ENCODE peak calls at places on chromosome X, in eight cellular contexts. Q, C, H, Z, E, U, D and A are unnamed samples.

GRCh38 chrX:19343085-19343461 is 654 bp upstream of the PDHA1 start:
- DNase-seq in Q (no peak), C (no peak), H (no peak), Z (no peak), E (no peak), U (no peak), D (no peak), A (no peak)

GRCh38 chrX:112774142-112774541 is 66.5 kb downstream of the AMOT start:
- DNase-seq in Q (no peak), C (no peak), H (no peak), Z (no peak), E (no peak), U (no peak), D (no peak), A (no peak)

GRCh38 chrX:119459181-119459580 is 9.1 kb upstream of the SLC25A5 start:
- DNase-seq in Q (peak), C (no peak), H (no peak), Z (no peak), E (no peak), U (no peak), D (no peak), A (no peak)

GRCh38 chrX:8784162-8784561 is 17.0 kb downstream of the FAM9A start:
- DNase-seq in Q (no peak), C (no peak), H (no peak), Z (no peak), E (no peak), U (no peak), D (no peak), A (no peak)

GRCh38 chrX:24859211-24859841 is 156.4 kb downstream of the ARX start:
- DNase-seq in Q (no peak), C (no peak), H (no peak), Z (no peak), E (no peak), U (no peak), D (no peak), A (no peak)

GRCh38 chrX:155048997-155049619 is 21.8 kb downstream of the CMC4 start:
- DNase-seq in Q (peak), C (peak), H (no peak), Z (no peak), E (peak), U (peak), D (no peak), A (peak)

GRCh38 chrX:154049209-154050112 is 29.8 kb upstream of the IRAK1 start:
- DNase-seq in Q (no peak), C (no peak), H (no peak), Z (no peak), E (no peak), U (no peak), D (no peak), A (no peak)

GRCh38 chrX:155216940-155217450 is 735 bp downstream of the VBP1 start:
- DNase-seq in Q (peak), C (no peak), H (no peak), Z (no peak), E (peak), U (no peak), D (no peak), A (no peak)

GRCh38 chrX:38166478-38167083 is 54.1 kb downstream of the SRPX start:
- DNase-seq in Q (peak), C (no peak), H (no peak), Z (no peak), E (peak), U (no peak), D (no peak), A (no peak)

GRCh38 chrX:77087529-77088169 is 359.5 kb upstream of the FGF16 start:
- DNase-seq in Q (peak), C (no peak), H (no peak), Z (no peak), E (no peak), U (no peak), D (peak), A (no peak)

GRCh38 chrX:1481636-1482529 is 29.2 kb upstream of the ASMTL start:
- DNase-seq in Q (peak), C (peak), H (peak), Z (peak), E (peak), U (peak), D (peak), A (peak)

GRCh38 chrX:23821847-23822246 is 38.9 kb downstream of the SAT1 start:
- DNase-seq in Q (no peak), C (no peak), H (no peak), Z (no peak), E (no peak), U (no peak), D (no peak), A (no peak)

GRCh38 chrX:9310596-9310995 is 154.3 kb upstream of the TBL1X start:
- DNase-seq in Q (peak), C (no peak), H (no peak), Z (no peak), E (no peak), U (no peak), D (no peak), A (no peak)

GRCh38 chrX:129755779-129756650 is 17.2 kb downstream of the XPNPEP2 start:
- DNase-seq in Q (no peak), C (peak), H (no peak), Z (no peak), E (peak), U (no peak), D (no peak), A (no peak)

GRCh38 chrX:85391879-85392238 is 12.4 kb upstream of the POF1B start:
- DNase-seq in Q (no peak), C (no peak), H (no peak), Z (no peak), E (no peak), U (no peak), D (no peak), A (no peak)

GRCh38 chrX:101759000-101759399 is 99.3 kb upstream of the ARMCX2 start:
- DNase-seq in Q (peak), C (no peak), H (no peak), Z (no peak), E (peak), U (no peak), D (no peak), A (no peak)

GRCh38 chrX:77431227-77431626 is 16.0 kb upstream of the FGF16 start:
- DNase-seq in Q (peak), C (no peak), H (no peak), Z (no peak), E (peak), U (no peak), D (peak), A (no peak)

GRCh38 chrX:7252013-7252610 is 104.2 kb upstream of the PUDP start:
- DNase-seq in Q (no peak), C (no peak), H (no peak), Z (peak), E (no peak), U (no peak), D (no peak), A (no peak)

GRCh38 chrX:10235851-10236250 is 79.1 kb downstream of the CLCN4 start:
- DNase-seq in Q (peak), C (no peak), H (no peak), Z (no peak), E (no peak), U (no peak), D (no peak), A (no peak)

GRCh38 chrX:103210056-103210455 is 4.9 kb upstream of the BEX4 start:
- DNase-seq in Q (no peak), C (no peak), H (no peak), Z (no peak), E (no peak), U (no peak), D (no peak), A (no peak)

GRCh38 chrX:9378980-9379696 is 85.7 kb upstream of the TBL1X start:
- DNase-seq in Q (peak), C (no peak), H (no peak), Z (no peak), E (no peak), U (no peak), D (no peak), A (no peak)

DNA sequence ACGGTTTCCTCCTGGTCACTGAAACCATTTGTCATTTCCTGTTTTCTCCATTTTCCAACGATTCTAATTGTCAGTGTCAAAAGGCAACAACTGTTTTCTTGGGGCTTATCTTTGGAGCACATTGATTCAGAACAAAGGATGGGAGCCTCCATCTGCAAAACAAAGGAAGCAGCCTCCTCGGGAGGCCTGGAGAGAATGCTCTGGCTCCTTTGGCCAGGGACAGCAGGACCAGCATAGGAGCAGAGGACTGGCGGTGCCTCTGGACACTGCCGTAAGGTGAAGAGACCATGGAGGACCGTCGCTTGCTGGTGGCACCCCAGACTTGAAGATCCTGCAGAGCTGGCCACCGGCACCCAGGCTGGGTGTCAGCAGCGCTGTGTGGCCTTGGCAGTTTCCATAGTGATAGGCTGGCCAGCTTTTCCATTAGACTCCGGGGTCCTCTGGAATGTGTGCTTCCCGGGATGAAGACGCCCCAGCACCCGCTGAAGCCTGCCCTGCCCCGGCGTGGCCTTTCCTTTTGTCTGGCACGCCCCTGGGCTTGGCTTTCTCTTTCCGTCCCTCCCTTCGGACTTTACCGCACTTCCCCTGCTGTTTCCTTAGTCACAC is 61.1 kb upstream of the MTM1 start:
- DNase-seq in Q (no peak), C (no peak), H (peak), Z (peak), E (no peak), U (no peak), D (no peak), A (peak)
- H3K27ac ChIP-seq in Q (no peak), C (no peak), H (peak), Z (peak), E (no peak), U (no peak), D (peak), A (peak)

GRCh38 chrX:68997461-68997860 is 167.8 kb downstream of the PJA1 start:
- DNase-seq in Q (peak), C (no peak), H (no peak), Z (no peak), E (no peak), U (no peak), D (peak), A (no peak)

GRCh38 chrX:68999351-68999750 is 165.9 kb downstream of the PJA1 start:
- DNase-seq in Q (peak), C (no peak), H (no peak), Z (no peak), E (no peak), U (no peak), D (peak), A (no peak)

GRCh38 chrX:68997911-68998310 is 167.3 kb downstream of the PJA1 start:
- DNase-seq in Q (peak), C (peak), H (peak), Z (no peak), E (no peak), U (no peak), D (peak), A (no peak)

GRCh38 chrX:68999931-69000330 is 165.3 kb downstream of the PJA1 start:
- DNase-seq in Q (no peak), C (no peak), H (no peak), Z (no peak), E (no peak), U (no peak), D (no peak), A (no peak)

DNA sequence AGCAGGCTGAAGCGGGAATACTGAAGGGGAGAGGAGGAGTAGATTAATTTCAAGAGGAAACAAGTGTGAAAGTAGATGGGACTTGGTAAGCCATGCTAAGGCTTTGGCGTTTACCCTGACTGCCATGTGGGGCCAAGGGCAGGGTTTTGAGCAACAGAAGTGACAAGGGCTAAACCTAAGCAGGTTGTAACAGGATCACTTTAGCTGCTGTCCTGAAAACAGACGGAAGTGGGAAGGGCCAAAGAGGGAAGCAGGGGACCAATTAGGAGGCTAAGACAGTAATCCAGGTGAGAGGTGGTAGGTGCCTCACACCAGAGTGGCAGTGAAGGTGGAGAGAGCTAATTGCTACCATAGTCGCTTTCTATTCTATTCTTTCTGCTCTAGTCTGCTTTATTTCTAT is 166.5 kb downstream of the PJA1 start:
- DNase-seq in Q (no peak), C (peak), H (no peak), Z (no peak), E (no peak), U (no peak), D (peak), A (no peak)
- H3K27ac ChIP-seq in Q (no peak), C (no peak), H (no peak), Z (no peak), E (no peak), U (no peak), D (no peak), A (no peak)

GRCh38 chrX:148601034-148601433 is 100.6 kb downstream of the AFF2 start:
- DNase-seq in Q (no peak), C (no peak), H (no peak), Z (no peak), E (no peak), U (no peak), D (no peak), A (no peak)
- H3K27ac ChIP-seq in Q (no peak), C (no peak), H (no peak), Z (no peak), E (no peak), U (no peak), D (no peak), A (no peak)

GRCh38 chrX:110318664-110318968 is 731 bp upstream of the AMMECR1 start:
- DNase-seq in Q (no peak), C (no peak), H (no peak), Z (no peak), E (peak), U (no peak), D (no peak), A (no peak)

GRCh38 chrX:110317820-110318663 is at the start of gene AMMECR1:
- DNase-seq in Q (peak), C (peak), H (peak), Z (peak), E (peak), U (peak), D (peak), A (peak)

GRCh38 chrX:110315541-110315940 is 2.3 kb downstream of the AMMECR1 start:
- DNase-seq in Q (no peak), C (no peak), H (no peak), Z (no peak), E (no peak), U (no peak), D (no peak), A (no peak)

GRCh38 chrX:110317079-110317819 is 636 bp downstream of the AMMECR1 start:
- DNase-seq in Q (no peak), C (peak), H (peak), Z (peak), E (peak), U (no peak), D (no peak), A (peak)

GRCh38 chrX:110316351-110317078 is 1.4 kb downstream of the AMMECR1 start:
- DNase-seq in Q (no peak), C (no peak), H (no peak), Z (no peak), E (no peak), U (no peak), D (no peak), A (no peak)
- H3K27ac ChIP-seq in Q (peak), C (peak), H (peak), Z (no peak), E (no peak), U (peak), D (no peak), A (no peak)

DNA sequence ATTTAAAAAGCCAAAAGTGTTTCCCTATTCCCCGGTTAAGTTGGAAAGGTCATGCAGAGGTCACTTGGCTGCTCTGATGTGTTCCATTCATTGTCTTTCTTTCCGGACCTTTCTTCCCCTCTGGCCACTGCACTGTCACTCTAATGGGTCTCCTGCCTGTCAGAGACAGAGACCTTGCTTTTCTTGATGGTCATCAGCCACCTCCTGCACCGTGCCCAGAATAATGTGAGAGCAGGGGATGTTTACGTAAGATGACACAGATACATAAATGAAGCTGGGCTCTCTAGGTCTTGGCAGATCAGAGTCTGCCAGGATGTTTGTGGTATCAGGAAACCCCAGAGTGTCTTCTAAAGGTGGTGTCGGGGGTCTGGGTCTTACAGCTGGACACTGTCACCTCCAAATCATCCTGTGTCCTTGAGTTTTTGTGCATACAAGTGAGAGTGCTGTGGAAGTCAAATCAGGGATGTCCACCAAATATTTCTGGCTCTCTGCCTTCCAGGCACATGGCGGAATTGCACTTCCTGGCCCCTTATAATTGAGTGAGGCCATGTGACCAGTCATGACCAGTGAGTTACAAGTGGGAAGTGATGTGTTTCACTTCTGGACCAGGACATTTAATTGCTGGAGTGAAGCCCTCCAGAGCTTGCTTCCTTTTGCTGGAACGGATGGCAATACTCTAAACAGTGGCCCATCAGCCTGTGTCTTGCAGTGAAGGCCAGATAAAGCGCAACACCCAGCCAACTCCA is 130.6 kb upstream of the ATP6AP2 start:
- DNase-seq in Q (no peak), C (no peak), H (no peak), Z (no peak), E (no peak), U (no peak), D (no peak), A (no peak)
- H3K27ac ChIP-seq in Q (no peak), C (no peak), H (no peak), Z (no peak), E (no peak), U (no peak), D (no peak), A (no peak)

GRCh38 chrX:53318766-53319353 is 37.5 kb upstream of the IQSEC2 start:
- DNase-seq in Q (no peak), C (no peak), H (no peak), Z (no peak), E (no peak), U (no peak), D (no peak), A (no peak)
- H3K27ac ChIP-seq in Q (no peak), C (no peak), H (no peak), Z (no peak), E (no peak), U (no peak), D (no peak), A (no peak)

GRCh38 chrX:134206221-134206620 is 30.8 kb upstream of the CCDC160 start:
- DNase-seq in Q (no peak), C (no peak), H (no peak), Z (no peak), E (no peak), U (no peak), D (no peak), A (no peak)

DNA sequence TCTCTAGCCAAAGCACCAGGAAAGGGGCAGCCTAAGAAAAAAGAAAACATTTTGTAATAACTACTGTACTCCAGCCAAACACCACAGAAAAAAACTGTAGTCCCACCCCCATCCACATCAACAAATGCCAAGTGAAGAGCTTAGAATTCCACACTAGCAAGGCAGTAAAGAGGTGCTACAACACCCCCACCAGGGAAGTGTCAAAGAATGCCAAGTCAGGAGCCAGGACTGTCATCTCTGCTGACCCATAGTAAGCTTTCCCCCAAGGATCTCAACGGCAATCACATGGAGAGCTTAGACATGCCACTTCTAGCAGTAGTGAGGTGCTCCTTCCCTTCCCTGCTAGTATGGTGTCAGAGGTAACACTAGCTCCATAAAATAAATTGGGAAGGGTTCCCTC is 34.4 kb upstream of the CCDC160 start:
- DNase-seq in Q (no peak), C (no peak), H (no peak), Z (no peak), E (no peak), U (no peak), D (no peak), A (no peak)
- H3K27ac ChIP-seq in Q (no peak), C (no peak), H (no peak), Z (no peak), E (no peak), U (no peak), D (no peak), A (no peak)

GRCh38 chrX:13965531-13965930 is 64.2 kb downstream of the GEMIN8 start:
- DNase-seq in Q (no peak), C (no peak), H (no peak), Z (no peak), E (no peak), U (no peak), D (no peak), A (no peak)
- H3K27ac ChIP-seq in Q (no peak), C (no peak), H (no peak), Z (no peak), E (no peak), U (no peak), D (no peak), A (no peak)